ENCODE peak calls at places on chromosome 1, in seven cellular contexts. U is BE2C, P is fibroblast of villous mesenchyme, X is breast epithelium, N is BJ, Z is OCI-LY7, O is AG10803. R is an unnamed sample.

GRCh38 chr1:6016191-6016865 is 24.1 kb upstream of the NPHP4 start:
- DNase-seq in X (no peak), Z (no peak), N (no peak), P (peak; percentile 10), U (no peak), O (peak; percentile 42), R (no peak)

GRCh38 chr1:21859669-21860179 is 47.7 kb downstream of the LDLRAD2 start:
- DNase-seq in X (no peak), Z (no peak), N (no peak), O (no peak), U (no peak), P (no peak), R (no peak)

GRCh38 chr1:244865028-244865371 is 657 bp upstream of the HNRNPU start:
- DNase-seq in U (peak; percentile 19), Z (no peak), N (no peak), O (no peak), P (no peak), X (no peak), R (no peak)

GRCh38 chr1:111737216-111738132 is 1.7 kb downstream of the INKA2 start:
- DNase-seq in U (no peak), N (no peak), O (no peak), Z (peak; percentile 63), P (no peak), X (no peak), R (no peak)

GRCh38 chr1:228867951-228868730 is 132.9 kb downstream of the RHOU start:
- DNase-seq in O (no peak), X (no peak), P (no peak), N (no peak), U (peak; percentile 61), Z (no peak), R (no peak)

GRCh38 chr1:247919952-247920351 is at the start of gene OR2T8:
- DNase-seq in N (no peak), O (no peak), Z (no peak), U (no peak), P (no peak), X (no peak), R (no peak)

GRCh38 chr1:210321131-210321530 is 7.6 kb upstream of the HHAT start:
- DNase-seq in U (no peak), N (no peak), O (no peak), P (no peak), X (no peak), Z (no peak), R (no peak)

GRCh38 chr1:114345930-114346479 is 165.0 kb downstream of the TRIM33 start:
- DNase-seq in Z (no peak), O (no peak), U (peak; percentile 21), P (no peak), X (no peak), N (no peak), R (no peak)

GRCh38 chr1:68113961-68114360 is 63.5 kb upstream of the DIRAS3 start:
- DNase-seq in U (no peak), X (no peak), O (no peak), Z (no peak), P (no peak), N (no peak), R (no peak)

GRCh38 chr1:68197891-68198290 is 34.4 kb downstream of the WLS start:
- DNase-seq in U (no peak), X (no peak), N (no peak), Z (no peak), P (no peak), O (no peak), R (no peak)

GRCh38 chr1:117650840-117651568 is 45.2 kb downstream of the TENT5C start:
- DNase-seq in N (no peak), O (no peak), U (no peak), X (no peak), P (no peak), Z (no peak), R (no peak)

GRCh38 chr1:54403808-54404261 is 2.4 kb downstream of the SSBP3 start:
- DNase-seq in U (no peak), O (peak; percentile 49), P (peak; percentile 73), N (no peak), X (no peak), Z (peak; percentile 26), R (no peak)

GRCh38 chr1:164767257-164768044 is 208.5 kb downstream of the PBX1 start:
- DNase-seq in U (no peak), P (peak; percentile 97), Z (no peak), X (no peak), N (peak; percentile 76), O (peak; percentile 93), R (no peak)

GRCh38 chr1:33683913-33684312 is 180.0 kb upstream of the HMGB4 start:
- DNase-seq in P (no peak), N (no peak), U (no peak), X (no peak), O (peak; percentile 68), Z (no peak), R (no peak)

GRCh38 chr1:65208577-65208976 is 60.6 kb downstream of the AK4 start:
- DNase-seq in P (no peak), X (no peak), N (no peak), U (no peak), Z (no peak), O (no peak), R (no peak)

GRCh38 chr1:223114871-223115270 is 28.2 kb downstream of the TLR5 start:
- DNase-seq in U (no peak), P (peak; percentile 51), X (no peak), O (peak; percentile 25), N (no peak), Z (no peak), R (no peak)

GRCh38 chr1:197285526-197286217 is 17.6 kb downstream of the CRB1 start:
- DNase-seq in O (no peak), U (no peak), P (no peak), N (no peak), X (no peak), Z (no peak), R (no peak)

GRCh38 chr1:55213029-55213884 is 1.9 kb downstream of the USP24 start:
- DNase-seq in X (no peak), O (no peak), U (no peak), N (no peak), Z (peak; percentile 40), P (no peak), R (no peak)

DNA sequence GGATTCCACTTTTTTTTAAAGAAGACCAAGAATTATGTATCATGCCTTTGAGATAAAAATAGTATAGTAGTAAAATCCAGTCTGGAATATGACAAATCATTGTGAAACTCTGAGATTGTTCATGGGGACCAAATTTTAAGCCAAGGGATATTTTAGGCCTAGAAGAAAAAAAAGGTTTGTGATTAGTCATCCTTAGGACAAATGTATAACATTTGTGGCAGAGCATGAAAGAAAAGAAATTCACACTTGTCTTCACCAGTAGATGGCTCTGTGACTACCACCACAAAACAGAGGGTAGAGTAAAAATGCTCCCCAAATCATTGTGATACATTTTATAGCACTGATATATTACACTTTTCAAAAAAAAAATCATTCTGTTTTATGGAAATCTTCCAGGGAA is 226.1 kb downstream of the KCTD3 start:
- DNase-seq in U (no peak), O (peak; percentile 83), P (peak; percentile 24), X (no peak), N (peak; percentile 89), Z (no peak), R (no peak)
- TF ChIP-seq CTCF in U (peak; percentile 58), O (peak; percentile 50), P (peak; percentile 32), X (no peak), N (peak; percentile 46), Z (peak; percentile 62), R (peak; percentile 43)

GRCh38 chr1:234852659-234853058 is 242.7 kb upstream of the IRF2BP2 start:
- DNase-seq in X (no peak), O (no peak), Z (no peak), P (no peak), U (no peak), N (no peak), R (no peak)

GRCh38 chr1:234845836-234846235 is 235.9 kb upstream of the IRF2BP2 start:
- DNase-seq in Z (no peak), X (no peak), P (no peak), N (no peak), O (no peak), U (no peak), R (no peak)

GRCh38 chr1:234849824-234850223 is 239.8 kb upstream of the IRF2BP2 start:
- DNase-seq in P (no peak), U (no peak), N (no peak), X (no peak), O (no peak), Z (no peak), R (no peak)

GRCh38 chr1:234851450-234852438 is 241.8 kb upstream of the IRF2BP2 start:
- DNase-seq in N (no peak), P (no peak), Z (peak; percentile 71), U (no peak), O (no peak), X (no peak), R (no peak)

GRCh38 chr1:234848972-234849641 is 239.1 kb upstream of the IRF2BP2 start:
- DNase-seq in P (peak; percentile 24), O (peak; percentile 91), U (no peak), X (no peak), N (peak; percentile 82), Z (no peak), R (no peak)
- TF ChIP-seq CTCF in P (no peak), O (no peak), U (peak; percentile 9), X (no peak), N (no peak), Z (peak; percentile 30), R (no peak)

DNA sequence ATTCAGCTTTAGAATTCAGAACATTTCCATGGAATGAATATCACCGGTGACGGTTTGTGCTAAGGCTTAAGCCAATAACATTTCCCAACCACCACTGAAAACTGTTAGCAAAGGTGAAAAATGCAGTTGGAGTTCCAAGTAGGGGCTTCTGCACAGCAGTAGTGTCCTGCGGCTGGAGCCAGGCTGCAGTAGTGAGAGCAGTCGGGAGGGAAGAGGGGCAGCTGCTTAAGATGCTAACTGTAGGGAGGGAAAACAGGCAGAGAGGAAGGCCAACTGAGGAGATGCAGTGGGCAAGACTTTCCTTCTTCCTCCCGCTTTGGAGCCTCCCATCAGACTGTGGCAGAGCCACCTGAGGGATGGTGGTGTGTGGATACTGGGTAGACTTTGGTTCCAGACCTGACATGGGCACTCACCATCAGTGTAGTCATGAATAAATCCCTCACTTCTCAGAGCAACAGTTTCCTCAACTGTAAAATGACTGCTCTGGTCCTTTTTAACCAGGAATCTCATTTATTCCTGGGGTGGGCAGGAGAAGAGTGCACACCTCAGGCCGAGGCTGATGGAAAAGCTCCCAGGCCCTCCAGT is 3.2 kb downstream of the F3 start:
- DNase-seq in P (peak; percentile 54), X (no peak), O (no peak), U (no peak), N (no peak), Z (no peak), R (no peak)
- TF ChIP-seq CTCF in P (peak; percentile 27), X (no peak), O (no peak), U (no peak), N (peak; percentile 44), Z (no peak), R (no peak)

DNA sequence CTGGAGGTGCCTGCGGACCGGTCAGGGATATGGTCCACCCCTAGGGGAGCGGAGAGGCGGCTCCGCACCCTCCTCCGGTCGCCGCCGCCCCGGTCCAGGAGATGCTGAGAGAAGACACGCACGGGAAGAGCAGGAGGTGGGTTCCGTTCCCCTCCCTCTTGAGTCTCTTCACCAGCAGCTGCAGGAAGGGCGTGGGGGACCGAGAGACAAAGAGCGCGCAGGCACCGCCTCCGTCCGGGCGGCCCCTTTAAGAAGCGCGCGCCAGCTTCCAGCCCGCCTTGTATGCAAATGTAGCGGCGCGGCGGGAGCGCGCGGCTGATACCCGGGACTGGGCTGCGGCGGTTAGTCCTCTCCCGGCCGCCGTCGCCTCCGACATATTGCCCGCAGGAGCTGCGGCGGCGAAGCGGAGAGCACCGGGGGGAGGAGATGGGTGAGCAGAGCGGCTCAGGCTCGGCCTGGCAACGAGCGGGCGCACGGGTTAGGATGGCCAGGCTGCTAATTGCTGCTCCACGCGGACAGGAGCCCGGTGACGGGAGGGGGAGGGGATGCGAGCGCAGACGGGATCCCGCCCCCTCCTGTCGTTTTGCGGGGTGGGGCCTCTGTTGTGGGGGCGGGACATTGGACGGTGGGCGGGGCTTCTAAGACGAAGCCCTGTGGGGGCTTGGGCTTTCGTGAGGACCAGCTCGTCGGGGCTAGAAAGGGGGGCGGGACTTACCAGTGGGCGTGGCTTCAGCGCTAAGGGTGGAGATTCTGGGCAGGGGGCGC is at the start of gene TMEM39B:
- DNase-seq in Z (peak; percentile 98), O (peak; percentile 93), U (peak; percentile 93), N (peak; percentile 77), P (peak; percentile 96), X (peak; percentile 92), R (peak; percentile 89)
- TF ChIP-seq CTCF in Z (no peak), O (peak; percentile 18), U (peak; percentile 33), N (no peak), P (peak; percentile 25), X (no peak), R (peak; percentile 13)